ENCODE peak calls at places on chromosomes 12 and 14, in nine cellular contexts. One of them, this sample, is unnamed.
A peak's percentile ranks its signal among the peaks of the same experiment; 100 is the strongest.

GRCh38 chr12:104952816-104953215 is 5.3 kb downstream of the SLC41A2 start:
- DNase-seq in lower lobe of right lung: no peak
- DNase-seq in pancreas: no peak
- DNase-seq in NCI-H2029: no peak
- DNase-seq in MV-4-11: no peak
- DNase-seq in DMS 273 treated with DMSO at 0.1 percent for 48 hours: no peak
- DNase-seq in NCI-H510A treated with DMSO at 0.1 percent for 48 hours: no peak
- DNase-seq in activated naive CD4-positive, alpha-beta T cell treated with anti-CD3 and anti-CD28 coated beads for 36 hours: no peak
- DNase-seq in AG04449: no peak
- DNase-seq in this sample: no peak

GRCh38 chr14:102500190-102500661 is 9.3 kb downstream of the ANKRD9 start:
- DNase-seq in lower lobe of right lung: peak; percentile 83
- DNase-seq in pancreas: no peak
- DNase-seq in NCI-H2029: no peak
- DNase-seq in MV-4-11: peak; percentile 35
- DNase-seq in DMS 273 treated with DMSO at 0.1 percent for 48 hours: no peak
- DNase-seq in NCI-H510A treated with DMSO at 0.1 percent for 48 hours: no peak
- DNase-seq in activated naive CD4-positive, alpha-beta T cell treated with anti-CD3 and anti-CD28 coated beads for 36 hours: peak; percentile 20
- DNase-seq in AG04449: no peak
- DNase-seq in this sample: no peak

GRCh38 chr12:98998697-98999299 is 353.7 kb downstream of the APAF1 start:
- DNase-seq in lower lobe of right lung: no peak
- DNase-seq in pancreas: no peak
- DNase-seq in NCI-H2029: peak; percentile 38
- DNase-seq in MV-4-11: peak; percentile 19
- DNase-seq in DMS 273 treated with DMSO at 0.1 percent for 48 hours: peak; percentile 10
- DNase-seq in NCI-H510A treated with DMSO at 0.1 percent for 48 hours: peak; percentile 78
- DNase-seq in activated naive CD4-positive, alpha-beta T cell treated with anti-CD3 and anti-CD28 coated beads for 36 hours: no peak
- DNase-seq in AG04449: peak; percentile 3
- DNase-seq in this sample: no peak

GRCh38 chr12:104672501-104673265 is 215.9 kb downstream of the CHST11 start:
- DNase-seq in lower lobe of right lung: peak; percentile 63
- DNase-seq in pancreas: no peak
- DNase-seq in NCI-H2029: no peak
- DNase-seq in MV-4-11: no peak
- DNase-seq in DMS 273 treated with DMSO at 0.1 percent for 48 hours: no peak
- DNase-seq in NCI-H510A treated with DMSO at 0.1 percent for 48 hours: no peak
- DNase-seq in activated naive CD4-positive, alpha-beta T cell treated with anti-CD3 and anti-CD28 coated beads for 36 hours: no peak
- DNase-seq in AG04449: no peak
- DNase-seq in this sample: no peak

GRCh38 chr14:81296263-81296923 is 75.6 kb upstream of the GTF2A1 start:
- DNase-seq in lower lobe of right lung: no peak
- DNase-seq in pancreas: no peak
- DNase-seq in NCI-H2029: no peak
- DNase-seq in MV-4-11: peak; percentile 92
- DNase-seq in DMS 273 treated with DMSO at 0.1 percent for 48 hours: no peak
- DNase-seq in NCI-H510A treated with DMSO at 0.1 percent for 48 hours: no peak
- DNase-seq in activated naive CD4-positive, alpha-beta T cell treated with anti-CD3 and anti-CD28 coated beads for 36 hours: no peak
- DNase-seq in AG04449: no peak
- DNase-seq in this sample: no peak

GRCh38 chr12:4044101-4044500 is 170.9 kb upstream of the PARP11 start:
- DNase-seq in lower lobe of right lung: no peak
- DNase-seq in pancreas: no peak
- DNase-seq in NCI-H2029: no peak
- DNase-seq in MV-4-11: no peak
- DNase-seq in DMS 273 treated with DMSO at 0.1 percent for 48 hours: no peak
- DNase-seq in NCI-H510A treated with DMSO at 0.1 percent for 48 hours: no peak
- DNase-seq in activated naive CD4-positive, alpha-beta T cell treated with anti-CD3 and anti-CD28 coated beads for 36 hours: no peak
- DNase-seq in AG04449: no peak
- DNase-seq in this sample: no peak

GRCh38 chr14:83664389-83664788 is 1865.6 kb upstream of the FLRT2 start:
- DNase-seq in lower lobe of right lung: no peak
- DNase-seq in pancreas: no peak
- DNase-seq in NCI-H2029: no peak
- DNase-seq in MV-4-11: no peak
- DNase-seq in DMS 273 treated with DMSO at 0.1 percent for 48 hours: no peak
- DNase-seq in NCI-H510A treated with DMSO at 0.1 percent for 48 hours: no peak
- DNase-seq in activated naive CD4-positive, alpha-beta T cell treated with anti-CD3 and anti-CD28 coated beads for 36 hours: no peak
- DNase-seq in AG04449: no peak
- DNase-seq in this sample: no peak

GRCh38 chr14:61558271-61558670 is 137.0 kb upstream of the HIF1A start:
- DNase-seq in lower lobe of right lung: no peak
- DNase-seq in pancreas: peak; percentile 72
- DNase-seq in NCI-H2029: no peak
- DNase-seq in MV-4-11: no peak
- DNase-seq in DMS 273 treated with DMSO at 0.1 percent for 48 hours: peak; percentile 45
- DNase-seq in NCI-H510A treated with DMSO at 0.1 percent for 48 hours: no peak
- DNase-seq in activated naive CD4-positive, alpha-beta T cell treated with anti-CD3 and anti-CD28 coated beads for 36 hours: no peak
- DNase-seq in AG04449: no peak
- DNase-seq in this sample: no peak

GRCh38 chr12:53005215-53005985 is 856 bp upstream of the EIF4B start:
- DNase-seq in lower lobe of right lung: peak; percentile 51
- DNase-seq in pancreas: no peak
- DNase-seq in NCI-H2029: no peak
- DNase-seq in MV-4-11: no peak
- DNase-seq in DMS 273 treated with DMSO at 0.1 percent for 48 hours: no peak
- DNase-seq in NCI-H510A treated with DMSO at 0.1 percent for 48 hours: peak; percentile 15
- DNase-seq in activated naive CD4-positive, alpha-beta T cell treated with anti-CD3 and anti-CD28 coated beads for 36 hours: no peak
- DNase-seq in AG04449: no peak
- DNase-seq in this sample: peak; percentile 29

GRCh38 chr12:47391566-47391965 is 311.8 kb upstream of the AMIGO2 start:
- DNase-seq in lower lobe of right lung: no peak
- DNase-seq in pancreas: no peak
- DNase-seq in NCI-H2029: no peak
- DNase-seq in MV-4-11: no peak
- DNase-seq in DMS 273 treated with DMSO at 0.1 percent for 48 hours: no peak
- DNase-seq in NCI-H510A treated with DMSO at 0.1 percent for 48 hours: no peak
- DNase-seq in activated naive CD4-positive, alpha-beta T cell treated with anti-CD3 and anti-CD28 coated beads for 36 hours: peak; percentile 88
- DNase-seq in AG04449: no peak
- DNase-seq in this sample: no peak

GRCh38 chr12:94228488-94228907 is 80.1 kb downstream of the PLXNC1 start:
- DNase-seq in lower lobe of right lung: no peak
- DNase-seq in pancreas: no peak
- DNase-seq in NCI-H2029: no peak
- DNase-seq in MV-4-11: no peak
- DNase-seq in DMS 273 treated with DMSO at 0.1 percent for 48 hours: no peak
- DNase-seq in NCI-H510A treated with DMSO at 0.1 percent for 48 hours: no peak
- DNase-seq in activated naive CD4-positive, alpha-beta T cell treated with anti-CD3 and anti-CD28 coated beads for 36 hours: no peak
- DNase-seq in AG04449: no peak
- DNase-seq in this sample: no peak

GRCh38 chr12:91382081-91382543 is 199.5 kb upstream of the DCN start:
- DNase-seq in lower lobe of right lung: peak; percentile 81
- DNase-seq in pancreas: peak; percentile 44
- DNase-seq in NCI-H2029: peak; percentile 48
- DNase-seq in MV-4-11: peak; percentile 48
- DNase-seq in DMS 273 treated with DMSO at 0.1 percent for 48 hours: peak; percentile 4
- DNase-seq in NCI-H510A treated with DMSO at 0.1 percent for 48 hours: peak; percentile 65
- DNase-seq in activated naive CD4-positive, alpha-beta T cell treated with anti-CD3 and anti-CD28 coated beads for 36 hours: peak; percentile 92
- DNase-seq in AG04449: peak; percentile 17
- DNase-seq in this sample: peak; percentile 90

GRCh38 chr14:22836301-22837058 is at the start of gene MMP14:
- DNase-seq in lower lobe of right lung: peak; percentile 59
- DNase-seq in pancreas: no peak
- DNase-seq in NCI-H2029: no peak
- DNase-seq in MV-4-11: peak; percentile 74
- DNase-seq in DMS 273 treated with DMSO at 0.1 percent for 48 hours: no peak
- DNase-seq in NCI-H510A treated with DMSO at 0.1 percent for 48 hours: no peak
- DNase-seq in activated naive CD4-positive, alpha-beta T cell treated with anti-CD3 and anti-CD28 coated beads for 36 hours: no peak
- DNase-seq in AG04449: no peak
- DNase-seq in this sample: peak; percentile 66

GRCh38 chr12:79329933-79330332 is 360.8 kb downstream of the PAWR start:
- DNase-seq in lower lobe of right lung: no peak
- DNase-seq in pancreas: no peak
- DNase-seq in NCI-H2029: no peak
- DNase-seq in MV-4-11: no peak
- DNase-seq in DMS 273 treated with DMSO at 0.1 percent for 48 hours: no peak
- DNase-seq in NCI-H510A treated with DMSO at 0.1 percent for 48 hours: no peak
- DNase-seq in activated naive CD4-positive, alpha-beta T cell treated with anti-CD3 and anti-CD28 coated beads for 36 hours: no peak
- DNase-seq in AG04449: peak; percentile 4
- DNase-seq in this sample: no peak

GRCh38 chr12:53048780-53049401 is 974 bp upstream of the TNS2 start:
- DNase-seq in lower lobe of right lung: no peak
- DNase-seq in pancreas: peak; percentile 84
- DNase-seq in NCI-H2029: no peak
- DNase-seq in MV-4-11: no peak
- DNase-seq in DMS 273 treated with DMSO at 0.1 percent for 48 hours: no peak
- DNase-seq in NCI-H510A treated with DMSO at 0.1 percent for 48 hours: no peak
- DNase-seq in activated naive CD4-positive, alpha-beta T cell treated with anti-CD3 and anti-CD28 coated beads for 36 hours: no peak
- DNase-seq in AG04449: no peak
- DNase-seq in this sample: peak; percentile 32

GRCh38 chr12:1606021-1606622 is 11.7 kb upstream of the FBXL14 start:
- DNase-seq in lower lobe of right lung: peak; percentile 96
- DNase-seq in pancreas: peak; percentile 94
- DNase-seq in NCI-H2029: peak; percentile 65
- DNase-seq in MV-4-11: peak; percentile 92
- DNase-seq in DMS 273 treated with DMSO at 0.1 percent for 48 hours: no peak
- DNase-seq in NCI-H510A treated with DMSO at 0.1 percent for 48 hours: peak; percentile 59
- DNase-seq in activated naive CD4-positive, alpha-beta T cell treated with anti-CD3 and anti-CD28 coated beads for 36 hours: peak; percentile 94
- DNase-seq in AG04449: no peak
- DNase-seq in this sample: peak; percentile 46

GRCh38 chr12:56947633-56948535 is 9.5 kb downstream of the RDH16 start:
- DNase-seq in lower lobe of right lung: no peak
- DNase-seq in pancreas: no peak
- DNase-seq in NCI-H2029: no peak
- DNase-seq in MV-4-11: no peak
- DNase-seq in DMS 273 treated with DMSO at 0.1 percent for 48 hours: no peak
- DNase-seq in NCI-H510A treated with DMSO at 0.1 percent for 48 hours: no peak
- DNase-seq in activated naive CD4-positive, alpha-beta T cell treated with anti-CD3 and anti-CD28 coated beads for 36 hours: peak; percentile 19
- DNase-seq in AG04449: no peak
- DNase-seq in this sample: no peak

GRCh38 chr14:62691613-62692489 is 353.4 kb downstream of the KCNH5 start:
- DNase-seq in lower lobe of right lung: no peak
- DNase-seq in pancreas: no peak
- DNase-seq in NCI-H2029: peak; percentile 70
- DNase-seq in MV-4-11: no peak
- DNase-seq in DMS 273 treated with DMSO at 0.1 percent for 48 hours: no peak
- DNase-seq in NCI-H510A treated with DMSO at 0.1 percent for 48 hours: peak; percentile 91
- DNase-seq in activated naive CD4-positive, alpha-beta T cell treated with anti-CD3 and anti-CD28 coated beads for 36 hours: no peak
- DNase-seq in AG04449: peak; percentile 26
- DNase-seq in this sample: no peak

GRCh38 chr12:64670856-64671639 is 60.8 kb downstream of the RASSF3 start:
- DNase-seq in lower lobe of right lung: no peak
- DNase-seq in pancreas: no peak
- DNase-seq in NCI-H2029: no peak
- DNase-seq in MV-4-11: peak; percentile 28
- DNase-seq in DMS 273 treated with DMSO at 0.1 percent for 48 hours: no peak
- DNase-seq in NCI-H510A treated with DMSO at 0.1 percent for 48 hours: no peak
- DNase-seq in activated naive CD4-positive, alpha-beta T cell treated with anti-CD3 and anti-CD28 coated beads for 36 hours: peak; percentile 68
- DNase-seq in AG04449: no peak
- DNase-seq in this sample: no peak